ENCODE peak calls at places on chromosomes 6 and 20, in nine cellular contexts. N is CD8-positive, alpha-beta T cell; M is A549; U is GM23338; A is SK-N-SH; S is psoas muscle; C is heart right ventricle; R is left lung; J is heart left ventricle. O is an unnamed sample.

GRCh38 chr6:133377219-133377618 is 136.1 kb downstream of the EYA4 start:
- DNase-seq in J (no peak), U (no peak), M (no peak), R (no peak), C (no peak), S (no peak), N (no peak), A (no peak), O (no peak)

GRCh38 chr6:163761491-163761890 is 347.0 kb downstream of the QKI start:
- DNase-seq in J (no peak), R (no peak), S (no peak), M (no peak), C (no peak), U (no peak), A (no peak), N (no peak), O (no peak)

GRCh38 chr6:168886964-168887363 is 366.7 kb downstream of the THBS2 start:
- DNase-seq in R (peak), M (no peak), N (no peak), J (no peak), C (no peak), S (no peak), U (no peak), A (no peak), O (no peak)

GRCh38 chr6:122548820-122549219 is 61.4 kb upstream of the PKIB start:
- DNase-seq in J (no peak), A (no peak), C (no peak), M (no peak), S (no peak), R (no peak), U (no peak), N (no peak), O (no peak)

GRCh38 chr20:8272758-8273157 is 140.7 kb downstream of the PLCB1 start:
- DNase-seq in U (no peak), M (no peak), S (no peak), J (no peak), N (no peak), C (no peak), A (no peak), R (no peak), O (no peak)

GRCh38 chr6:32785781-32786533 is 22.6 kb upstream of the HLA-DQB2 start:
- DNase-seq in N (no peak), S (no peak), C (peak), A (peak), U (peak), J (no peak), M (peak), R (no peak), O (no peak)

GRCh38 chr6:159762681-159763293 is 942 bp downstream of the ACAT2 start:
- DNase-seq in U (peak), A (no peak), N (peak), R (no peak), M (no peak), C (peak), S (peak), J (no peak), O (no peak)

GRCh38 chr6:68975064-68975463 is 340.0 kb downstream of the ADGRB3 start:
- DNase-seq in C (peak), U (peak), R (no peak), M (no peak), N (no peak), J (peak), A (peak), S (no peak), O (no peak)

GRCh38 chr6:27931209-27931608 is 19.0 kb upstream of the OR2B2 start:
- DNase-seq in C (no peak), N (no peak), R (no peak), J (no peak), M (no peak), A (no peak), U (no peak), S (no peak), O (no peak)

GRCh38 chr6:2921520-2922115 is 18.5 kb upstream of the SERPINB9 start:
- DNase-seq in U (no peak), N (no peak), A (no peak), J (no peak), S (no peak), C (no peak), M (no peak), R (no peak), O (no peak)

GRCh38 chr20:9617940-9618339 is 103.5 kb downstream of the LAMP5 start:
- DNase-seq in J (no peak), A (peak), M (peak), R (no peak), C (no peak), N (no peak), U (peak), S (no peak), O (peak)

GRCh38 chr20:23122321-23122720 is 36.2 kb upstream of the CD93 start:
- DNase-seq in N (no peak), S (no peak), A (no peak), C (no peak), R (no peak), M (no peak), U (no peak), J (no peak), O (no peak)

GRCh38 chr20:47568019-47568418 is 66.3 kb downstream of the NCOA3 start:
- DNase-seq in N (no peak), S (no peak), A (no peak), C (peak), R (no peak), M (no peak), J (peak), U (no peak), O (peak)

GRCh38 chr20:56352656-56353055 is 6.1 kb upstream of the FAM210B start:
- DNase-seq in N (no peak), U (no peak), S (no peak), A (no peak), C (no peak), J (no peak), R (no peak), M (no peak), O (no peak)

GRCh38 chr20:51434556-51435256 is 107.8 kb downstream of the NFATC2 start:
- DNase-seq in R (no peak), S (no peak), U (no peak), C (no peak), M (no peak), A (no peak), N (no peak), J (no peak), O (no peak)

GRCh38 chr6:45625191-45625664 is 247.5 kb upstream of the SUPT3H start:
- DNase-seq in C (no peak), M (no peak), N (no peak), S (no peak), A (no peak), R (no peak), J (no peak), U (no peak), O (no peak)

GRCh38 chr6:75126518-75126917 is 79.3 kb downstream of the COL12A1 start:
- DNase-seq in N (no peak), C (no peak), S (no peak), A (no peak), R (no peak), U (no peak), J (no peak), M (no peak), O (no peak)

GRCh38 chr6:26330835-26331808 is 33.9 kb upstream of the BTN3A2 start:
- DNase-seq in U (peak), M (no peak), A (peak), J (no peak), S (no peak), R (no peak), N (peak), C (no peak), O (no peak)

GRCh38 chr6:42783177-42783875 is 1.5 kb downstream of the BICRAL start:
- DNase-seq in N (peak), S (peak), J (peak), U (peak), M (peak), A (peak), R (peak), C (peak), O (peak)

GRCh38 chr6:119443993-119444641 is 94.6 kb upstream of the MAN1A1 start:
- DNase-seq in J (no peak), U (no peak), S (no peak), R (no peak), N (no peak), C (no peak), A (no peak), M (no peak), O (no peak)
- H3K4me3 ChIP-seq in J (no peak), U (no peak), S (no peak), R (no peak), N (no peak), C (no peak), A (no peak), M (no peak), O (no peak)

GRCh38 chr20:25216199-25216945 is 20.9 kb downstream of the ENTPD6 start:
- DNase-seq in U (no peak), R (no peak), J (peak), N (no peak), S (no peak), M (no peak), A (no peak), C (peak), O (no peak)
- H3K27ac ChIP-seq in U (no peak), R (no peak), J (peak), N (no peak), S (no peak), M (no peak), A (no peak), C (peak), O (no peak)

GRCh38 chr20:64064145-64064698 is 1.2 kb downstream of the TCEA2 start:
- DNase-seq in C (no peak), N (no peak), R (no peak), A (no peak), U (no peak), S (no peak), M (peak), J (no peak), O (no peak)
- H3K4me3 ChIP-seq in C (peak), N (no peak), R (no peak), A (peak), U (peak), S (peak), M (peak), J (no peak), O (peak)

GRCh38 chr6:108988765-108989164 is 105.9 kb downstream of the SESN1 start:
- DNase-seq in A (no peak), C (no peak), M (no peak), S (no peak), U (no peak), N (no peak), J (no peak), R (no peak), O (no peak)

GRCh38 chr6:108988291-108988690 is 106.4 kb downstream of the SESN1 start:
- DNase-seq in A (no peak), R (no peak), M (no peak), C (no peak), U (no peak), S (no peak), N (no peak), J (no peak), O (no peak)

GRCh38 chr6:108993876-108994275 is 100.8 kb downstream of the SESN1 start:
- DNase-seq in R (no peak), J (no peak), N (no peak), C (no peak), M (no peak), S (no peak), U (peak), A (no peak), O (no peak)

GRCh38 chr6:108995296-108995695 is 99.3 kb downstream of the SESN1 start:
- DNase-seq in R (no peak), C (no peak), U (no peak), J (no peak), A (no peak), S (no peak), M (no peak), N (no peak), O (no peak)

DNA sequence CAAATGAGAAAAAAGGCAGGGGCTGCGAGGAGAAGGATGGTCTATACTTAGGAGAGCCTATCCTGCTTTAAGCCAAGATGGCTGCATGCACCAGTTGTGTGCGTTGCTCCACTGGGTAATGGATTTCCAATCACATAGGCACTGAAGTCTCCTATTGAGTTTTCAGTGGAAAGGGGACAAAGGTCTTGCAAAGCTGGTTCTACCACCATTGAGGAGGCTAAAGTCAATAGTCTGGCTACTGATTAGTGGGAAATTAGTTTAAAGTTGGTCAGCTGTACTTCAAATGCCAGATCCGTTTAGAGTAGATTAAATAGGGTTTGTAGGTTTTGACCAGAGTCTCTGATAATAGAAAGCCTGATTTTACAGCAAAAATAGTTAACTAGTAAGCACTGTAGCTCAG is 104.9 kb downstream of the SESN1 start:
- DNase-seq in U (no peak), J (no peak), R (no peak), A (no peak), N (no peak), M (no peak), C (no peak), S (no peak), O (no peak)
- H3K27ac ChIP-seq in U (no peak), J (peak), R (no peak), A (no peak), N (no peak), M (no peak), C (peak), S (no peak), O (peak)